ENCODE peak calls at places on chromosome 10, in four cellular contexts. One of them, this sample, is unnamed.

GRCh38 chr10:130758529-130758928 is 553.0 kb downstream of the TCERG1L start:
- DNase-seq in GM03348: no peak
- DNase-seq in activated CD4-positive, alpha-beta T cell treated with anti-CD3 and anti-CD28 coated beads for 48 hours: no peak
- DNase-seq in endodermal cell: no peak
- DNase-seq in this sample: no peak

GRCh38 chr10:36779238-36779846 is 346.1 kb upstream of the ANKRD30A start:
- DNase-seq in endodermal cell: peak
- DNase-seq in activated CD4-positive, alpha-beta T cell treated with anti-CD3 and anti-CD28 coated beads for 48 hours: no peak
- DNase-seq in GM03348: peak
- DNase-seq in this sample: peak

GRCh38 chr10:13913890-13914289 is 327.1 kb downstream of the PRPF18 start:
- DNase-seq in GM03348: no peak
- DNase-seq in endodermal cell: no peak
- DNase-seq in activated CD4-positive, alpha-beta T cell treated with anti-CD3 and anti-CD28 coated beads for 48 hours: no peak
- DNase-seq in this sample: no peak

GRCh38 chr10:65571011-65571570 is 1354.7 kb upstream of the LRRTM3 start:
- DNase-seq in GM03348: peak
- DNase-seq in activated CD4-positive, alpha-beta T cell treated with anti-CD3 and anti-CD28 coated beads for 48 hours: no peak
- DNase-seq in endodermal cell: peak
- DNase-seq in this sample: no peak

GRCh38 chr10:117424789-117425649 is 49.8 kb upstream of the PDZD8 start:
- DNase-seq in GM03348: no peak
- DNase-seq in activated CD4-positive, alpha-beta T cell treated with anti-CD3 and anti-CD28 coated beads for 48 hours: no peak
- DNase-seq in endodermal cell: no peak
- DNase-seq in this sample: no peak

GRCh38 chr10:106242301-106242700 is 922.2 kb downstream of the SORCS1 start:
- DNase-seq in GM03348: no peak
- DNase-seq in endodermal cell: no peak
- DNase-seq in activated CD4-positive, alpha-beta T cell treated with anti-CD3 and anti-CD28 coated beads for 48 hours: no peak
- DNase-seq in this sample: no peak

GRCh38 chr10:88908194-88908593 is 28.1 kb downstream of the STAMBPL1 start:
- DNase-seq in GM03348: no peak
- DNase-seq in activated CD4-positive, alpha-beta T cell treated with anti-CD3 and anti-CD28 coated beads for 48 hours: no peak
- DNase-seq in endodermal cell: no peak
- DNase-seq in this sample: no peak

GRCh38 chr10:29174389-29174788 is 114.5 kb upstream of the LYZL1 start:
- DNase-seq in activated CD4-positive, alpha-beta T cell treated with anti-CD3 and anti-CD28 coated beads for 48 hours: no peak
- DNase-seq in endodermal cell: no peak
- DNase-seq in GM03348: no peak
- DNase-seq in this sample: no peak

GRCh38 chr10:112887968-112888367 is 62.1 kb upstream of the TCF7L2 start:
- DNase-seq in endodermal cell: no peak
- DNase-seq in activated CD4-positive, alpha-beta T cell treated with anti-CD3 and anti-CD28 coated beads for 48 hours: no peak
- DNase-seq in GM03348: no peak
- DNase-seq in this sample: no peak

GRCh38 chr10:113880236-113880635 is 25.8 kb downstream of the NHLRC2 start:
- DNase-seq in GM03348: peak
- DNase-seq in activated CD4-positive, alpha-beta T cell treated with anti-CD3 and anti-CD28 coated beads for 48 hours: no peak
- DNase-seq in endodermal cell: no peak
- DNase-seq in this sample: no peak

GRCh38 chr10:70481831-70482530 is 3.4 kb downstream of the PALD1 start:
- DNase-seq in endodermal cell: no peak
- DNase-seq in GM03348: peak
- DNase-seq in activated CD4-positive, alpha-beta T cell treated with anti-CD3 and anti-CD28 coated beads for 48 hours: no peak
- DNase-seq in this sample: no peak

GRCh38 chr10:71439670-71440425 is 43.1 kb downstream of the CDH23 start:
- DNase-seq in endodermal cell: no peak
- DNase-seq in GM03348: no peak
- DNase-seq in activated CD4-positive, alpha-beta T cell treated with anti-CD3 and anti-CD28 coated beads for 48 hours: no peak
- DNase-seq in this sample: no peak

GRCh38 chr10:133378251-133379096 is 588 bp upstream of the PAOX start:
- DNase-seq in GM03348: peak
- DNase-seq in activated CD4-positive, alpha-beta T cell treated with anti-CD3 and anti-CD28 coated beads for 48 hours: peak
- DNase-seq in endodermal cell: peak
- DNase-seq in this sample: no peak

GRCh38 chr10:73873843-73874215 is 526 bp downstream of the CAMK2G start:
- DNase-seq in activated CD4-positive, alpha-beta T cell treated with anti-CD3 and anti-CD28 coated beads for 48 hours: peak
- DNase-seq in GM03348: peak
- DNase-seq in endodermal cell: no peak
- DNase-seq in this sample: no peak

GRCh38 chr10:22681783-22682183 is 32.6 kb downstream of the PIP4K2A start:
- DNase-seq in activated CD4-positive, alpha-beta T cell treated with anti-CD3 and anti-CD28 coated beads for 48 hours: peak
- DNase-seq in endodermal cell: no peak
- DNase-seq in GM03348: peak
- DNase-seq in this sample: no peak

GRCh38 chr10:68087338-68088029 is 12.4 kb upstream of the HERC4 start:
- DNase-seq in activated CD4-positive, alpha-beta T cell treated with anti-CD3 and anti-CD28 coated beads for 48 hours: no peak
- DNase-seq in endodermal cell: peak
- DNase-seq in GM03348: no peak
- DNase-seq in this sample: no peak

GRCh38 chr10:127612-128432 is 7.4 kb upstream of the ZMYND11 start:
- DNase-seq in GM03348: no peak
- DNase-seq in endodermal cell: no peak
- DNase-seq in activated CD4-positive, alpha-beta T cell treated with anti-CD3 and anti-CD28 coated beads for 48 hours: peak
- DNase-seq in this sample: no peak

GRCh38 chr10:105259201-105259600 is 618.1 kb downstream of the SORCS3 start:
- DNase-seq in endodermal cell: no peak
- DNase-seq in GM03348: no peak
- DNase-seq in activated CD4-positive, alpha-beta T cell treated with anti-CD3 and anti-CD28 coated beads for 48 hours: no peak
- DNase-seq in this sample: no peak

GRCh38 chr10:79360499-79361342 is 13.5 kb downstream of the PPIF start:
- DNase-seq in endodermal cell: no peak
- DNase-seq in GM03348: no peak
- DNase-seq in activated CD4-positive, alpha-beta T cell treated with anti-CD3 and anti-CD28 coated beads for 48 hours: no peak
- DNase-seq in this sample: no peak

GRCh38 chr10:96416643-96417042 is 57.8 kb upstream of the OPALIN start:
- DNase-seq in activated CD4-positive, alpha-beta T cell treated with anti-CD3 and anti-CD28 coated beads for 48 hours: no peak
- DNase-seq in endodermal cell: no peak
- DNase-seq in GM03348: no peak
- DNase-seq in this sample: no peak

GRCh38 chr10:87503892-87504291 is 801 bp upstream of the MINPP1 start:
- DNase-seq in GM03348: peak
- DNase-seq in endodermal cell: no peak
- DNase-seq in activated CD4-positive, alpha-beta T cell treated with anti-CD3 and anti-CD28 coated beads for 48 hours: no peak
- DNase-seq in this sample: no peak

GRCh38 chr10:59434463-59435326 is 72.3 kb upstream of the FAM13C start:
- DNase-seq in endodermal cell: no peak
- DNase-seq in GM03348: no peak
- DNase-seq in activated CD4-positive, alpha-beta T cell treated with anti-CD3 and anti-CD28 coated beads for 48 hours: no peak
- DNase-seq in this sample: no peak

GRCh38 chr10:128029731-128030369 is 96.4 kb downstream of the MKI67 start:
- DNase-seq in activated CD4-positive, alpha-beta T cell treated with anti-CD3 and anti-CD28 coated beads for 48 hours: no peak
- DNase-seq in GM03348: no peak
- DNase-seq in endodermal cell: no peak
- DNase-seq in this sample: no peak

GRCh38 chr10:4663162-4663992 is 162.6 kb upstream of the AKR1E2 start:
- DNase-seq in activated CD4-positive, alpha-beta T cell treated with anti-CD3 and anti-CD28 coated beads for 48 hours: peak
- DNase-seq in GM03348: peak
- DNase-seq in endodermal cell: peak
- DNase-seq in this sample: peak

GRCh38 chr10:95241533-95241932 is 47.5 kb downstream of the ACSM6 start:
- DNase-seq in GM03348: no peak
- DNase-seq in activated CD4-positive, alpha-beta T cell treated with anti-CD3 and anti-CD28 coated beads for 48 hours: no peak
- DNase-seq in endodermal cell: no peak
- DNase-seq in this sample: no peak

GRCh38 chr10:52314007-52314821 is at the start of gene DKK1:
- DNase-seq in GM03348: peak
- DNase-seq in endodermal cell: peak
- DNase-seq in activated CD4-positive, alpha-beta T cell treated with anti-CD3 and anti-CD28 coated beads for 48 hours: peak
- DNase-seq in this sample: no peak

GRCh38 chr10:124917939-124918830 is 23.7 kb upstream of the ZRANB1 start:
- DNase-seq in GM03348: peak
- DNase-seq in endodermal cell: no peak
- DNase-seq in activated CD4-positive, alpha-beta T cell treated with anti-CD3 and anti-CD28 coated beads for 48 hours: no peak
- DNase-seq in this sample: no peak

GRCh38 chr10:7098160-7098762 is 312.6 kb downstream of the SFMBT2 start:
- DNase-seq in GM03348: no peak
- DNase-seq in endodermal cell: no peak
- DNase-seq in activated CD4-positive, alpha-beta T cell treated with anti-CD3 and anti-CD28 coated beads for 48 hours: no peak
- DNase-seq in this sample: no peak

GRCh38 chr10:79142064-79142491 is 73.3 kb downstream of the ZMIZ1 start:
- DNase-seq in activated CD4-positive, alpha-beta T cell treated with anti-CD3 and anti-CD28 coated beads for 48 hours: no peak
- DNase-seq in GM03348: peak
- DNase-seq in endodermal cell: no peak
- DNase-seq in this sample: no peak

GRCh38 chr10:71528371-71529202 is 131.9 kb downstream of the CDH23 start:
- DNase-seq in GM03348: no peak
- DNase-seq in endodermal cell: no peak
- DNase-seq in activated CD4-positive, alpha-beta T cell treated with anti-CD3 and anti-CD28 coated beads for 48 hours: no peak
- DNase-seq in this sample: no peak